ENCODE peak calls at places on chromosomes 13 and 19, in seven cellular contexts. One of them, this sample, is unnamed.

GRCh38 chr19:46218160-46218559 is 11.4 kb upstream of the IGFL1 start:
- DNase-seq in CD8-positive, alpha-beta T cell: no peak
- DNase-seq in IMR-90: peak; percentile 6
- DNase-seq in astrocyte of the spinal cord: peak; percentile 29
- DNase-seq in glutamatergic neuron: no peak
- DNase-seq in sigmoid colon: no peak
- DNase-seq in uterus: no peak
- DNase-seq in this sample: peak; percentile 36

GRCh38 chr13:39531646-39532045 is 71.3 kb downstream of the LHFPL6 start:
- DNase-seq in CD8-positive, alpha-beta T cell: no peak
- DNase-seq in IMR-90: peak; percentile 32
- DNase-seq in astrocyte of the spinal cord: no peak
- DNase-seq in glutamatergic neuron: no peak
- DNase-seq in sigmoid colon: no peak
- DNase-seq in uterus: no peak
- DNase-seq in this sample: no peak

GRCh38 chr13:99307648-99308339 is 595 bp upstream of the GPR183 start:
- DNase-seq in CD8-positive, alpha-beta T cell: no peak
- DNase-seq in IMR-90: peak; percentile 83
- DNase-seq in astrocyte of the spinal cord: peak; percentile 74
- DNase-seq in glutamatergic neuron: no peak
- DNase-seq in sigmoid colon: no peak
- DNase-seq in uterus: no peak
- DNase-seq in this sample: no peak

GRCh38 chr19:45508681-45508930 is 1.3 kb downstream of the VASP start:
- DNase-seq in CD8-positive, alpha-beta T cell: no peak
- DNase-seq in IMR-90: no peak
- DNase-seq in astrocyte of the spinal cord: no peak
- DNase-seq in glutamatergic neuron: no peak
- DNase-seq in sigmoid colon: no peak
- DNase-seq in uterus: no peak
- DNase-seq in this sample: no peak

GRCh38 chr13:26540319-26540718 is 17.2 kb upstream of the WASF3 start:
- DNase-seq in CD8-positive, alpha-beta T cell: no peak
- DNase-seq in IMR-90: no peak
- DNase-seq in astrocyte of the spinal cord: no peak
- DNase-seq in glutamatergic neuron: no peak
- DNase-seq in sigmoid colon: no peak
- DNase-seq in uterus: no peak
- DNase-seq in this sample: no peak

GRCh38 chr13:71773534-71773933 is 93.5 kb downstream of the DACH1 start:
- DNase-seq in CD8-positive, alpha-beta T cell: no peak
- DNase-seq in IMR-90: no peak
- DNase-seq in astrocyte of the spinal cord: no peak
- DNase-seq in glutamatergic neuron: no peak
- DNase-seq in sigmoid colon: no peak
- DNase-seq in uterus: no peak
- DNase-seq in this sample: no peak

GRCh38 chr13:46577656-46578589 is 25.0 kb downstream of the LRCH1 start:
- DNase-seq in CD8-positive, alpha-beta T cell: no peak
- DNase-seq in IMR-90: peak; percentile 33
- DNase-seq in astrocyte of the spinal cord: no peak
- DNase-seq in glutamatergic neuron: no peak
- DNase-seq in sigmoid colon: peak; percentile 66
- DNase-seq in uterus: no peak
- DNase-seq in this sample: no peak

GRCh38 chr13:95233026-95233635 is 68.1 kb downstream of the ABCC4 start:
- DNase-seq in CD8-positive, alpha-beta T cell: no peak
- DNase-seq in IMR-90: no peak
- DNase-seq in astrocyte of the spinal cord: no peak
- DNase-seq in glutamatergic neuron: no peak
- DNase-seq in sigmoid colon: no peak
- DNase-seq in uterus: no peak
- DNase-seq in this sample: no peak

GRCh38 chr19:21084343-21084742 is 2.3 kb downstream of the ZNF714 start:
- DNase-seq in CD8-positive, alpha-beta T cell: no peak
- DNase-seq in IMR-90: peak; percentile 79
- DNase-seq in astrocyte of the spinal cord: peak; percentile 29
- DNase-seq in glutamatergic neuron: no peak
- DNase-seq in sigmoid colon: no peak
- DNase-seq in uterus: no peak
- DNase-seq in this sample: peak; percentile 14

GRCh38 chr19:33868821-33869412 is 72.2 kb downstream of the KCTD15 start:
- DNase-seq in CD8-positive, alpha-beta T cell: no peak
- DNase-seq in IMR-90: no peak
- DNase-seq in astrocyte of the spinal cord: peak; percentile 10
- DNase-seq in glutamatergic neuron: no peak
- DNase-seq in sigmoid colon: peak; percentile 77
- DNase-seq in uterus: peak; percentile 18
- DNase-seq in this sample: no peak

GRCh38 chr19:45470147-45471081 is 2.6 kb downstream of the FOSB start:
- DNase-seq in CD8-positive, alpha-beta T cell: no peak
- DNase-seq in IMR-90: peak; percentile 67
- DNase-seq in astrocyte of the spinal cord: peak; percentile 62
- DNase-seq in glutamatergic neuron: no peak
- DNase-seq in sigmoid colon: no peak
- DNase-seq in uterus: no peak
- DNase-seq in this sample: no peak

DNA sequence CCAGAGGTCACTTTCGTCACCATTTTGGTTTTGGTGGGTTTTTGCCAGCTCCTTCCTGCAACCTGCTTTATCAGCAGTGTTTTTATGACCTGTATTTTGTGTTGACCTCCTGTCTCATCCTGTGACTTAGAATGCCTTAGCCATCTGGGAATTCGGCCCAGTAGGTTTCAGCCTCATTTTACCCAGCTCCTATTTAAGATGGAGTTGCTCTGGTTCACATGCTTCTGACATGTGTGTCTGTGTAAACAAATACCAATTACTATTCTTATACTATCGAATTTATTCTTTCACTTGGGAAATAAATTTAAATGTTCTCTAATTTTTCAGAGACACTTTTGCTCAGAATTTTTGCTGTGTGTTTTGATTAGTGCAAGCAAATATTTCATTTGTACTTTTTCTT is 1370.3 kb upstream of the MIR17HG start:
- DNase-seq in CD8-positive, alpha-beta T cell: no peak
- DNase-seq in IMR-90: no peak
- DNase-seq in astrocyte of the spinal cord: no peak
- DNase-seq in glutamatergic neuron: no peak
- DNase-seq in sigmoid colon: no peak
- DNase-seq in uterus: no peak
- DNase-seq in this sample: no peak
- TF ChIP-seq CTCF in CD8-positive, alpha-beta T cell: no peak
- TF ChIP-seq CTCF in IMR-90: no peak
- TF ChIP-seq CTCF in astrocyte of the spinal cord: no peak
- TF ChIP-seq CTCF in glutamatergic neuron: no peak
- TF ChIP-seq CTCF in sigmoid colon: no peak
- TF ChIP-seq CTCF in uterus: no peak
- TF ChIP-seq CTCF in this sample: no peak

DNA sequence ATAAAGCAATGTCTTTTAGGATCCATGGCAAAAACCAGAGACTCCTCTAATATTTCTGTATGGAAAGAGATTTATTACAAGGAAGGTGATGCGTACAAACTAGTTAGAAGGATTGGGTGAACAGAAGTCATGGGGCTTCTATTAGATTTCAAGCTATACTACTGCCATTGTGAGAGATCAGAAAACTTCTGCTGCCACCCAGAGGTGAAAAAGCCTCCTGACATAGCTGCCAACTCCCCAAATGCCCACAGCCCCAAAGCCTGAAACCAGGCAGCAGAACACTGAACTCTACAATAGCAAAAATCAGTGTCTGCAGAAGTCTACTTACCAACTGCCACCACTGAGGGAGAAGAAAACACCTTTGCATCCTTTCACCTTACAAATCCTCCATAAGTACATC is 379.0 kb upstream of the MIR17HG start:
- DNase-seq in CD8-positive, alpha-beta T cell: no peak
- DNase-seq in IMR-90: no peak
- DNase-seq in astrocyte of the spinal cord: peak; percentile 17
- DNase-seq in glutamatergic neuron: peak; percentile 68
- DNase-seq in sigmoid colon: no peak
- DNase-seq in uterus: no peak
- DNase-seq in this sample: no peak
- TF ChIP-seq CTCF in CD8-positive, alpha-beta T cell: no peak
- TF ChIP-seq CTCF in IMR-90: no peak
- TF ChIP-seq CTCF in astrocyte of the spinal cord: peak; percentile 58
- TF ChIP-seq CTCF in glutamatergic neuron: peak; percentile 45
- TF ChIP-seq CTCF in sigmoid colon: no peak
- TF ChIP-seq CTCF in uterus: no peak
- TF ChIP-seq CTCF in this sample: no peak

GRCh38 chr13:76223565-76223964 is 587.4 kb downstream of the LMO7 start:
- DNase-seq in CD8-positive, alpha-beta T cell: no peak
- DNase-seq in IMR-90: no peak
- DNase-seq in astrocyte of the spinal cord: no peak
- DNase-seq in glutamatergic neuron: no peak
- DNase-seq in sigmoid colon: no peak
- DNase-seq in uterus: no peak
- DNase-seq in this sample: no peak
- TF ChIP-seq CTCF in CD8-positive, alpha-beta T cell: no peak
- TF ChIP-seq CTCF in IMR-90: no peak
- TF ChIP-seq CTCF in astrocyte of the spinal cord: no peak
- TF ChIP-seq CTCF in glutamatergic neuron: no peak
- TF ChIP-seq CTCF in sigmoid colon: no peak
- TF ChIP-seq CTCF in uterus: no peak
- TF ChIP-seq CTCF in this sample: no peak

GRCh38 chr19:9453953-9454352 is 18.6 kb upstream of the ZNF266 start:
- DNase-seq in CD8-positive, alpha-beta T cell: no peak
- DNase-seq in IMR-90: no peak
- DNase-seq in astrocyte of the spinal cord: no peak
- DNase-seq in glutamatergic neuron: no peak
- DNase-seq in sigmoid colon: no peak
- DNase-seq in uterus: no peak
- DNase-seq in this sample: no peak

GRCh38 chr19:9461938-9462337 is 26.6 kb upstream of the ZNF266 start:
- DNase-seq in CD8-positive, alpha-beta T cell: no peak
- DNase-seq in IMR-90: no peak
- DNase-seq in astrocyte of the spinal cord: no peak
- DNase-seq in glutamatergic neuron: no peak
- DNase-seq in sigmoid colon: no peak
- DNase-seq in uterus: no peak
- DNase-seq in this sample: no peak

DNA sequence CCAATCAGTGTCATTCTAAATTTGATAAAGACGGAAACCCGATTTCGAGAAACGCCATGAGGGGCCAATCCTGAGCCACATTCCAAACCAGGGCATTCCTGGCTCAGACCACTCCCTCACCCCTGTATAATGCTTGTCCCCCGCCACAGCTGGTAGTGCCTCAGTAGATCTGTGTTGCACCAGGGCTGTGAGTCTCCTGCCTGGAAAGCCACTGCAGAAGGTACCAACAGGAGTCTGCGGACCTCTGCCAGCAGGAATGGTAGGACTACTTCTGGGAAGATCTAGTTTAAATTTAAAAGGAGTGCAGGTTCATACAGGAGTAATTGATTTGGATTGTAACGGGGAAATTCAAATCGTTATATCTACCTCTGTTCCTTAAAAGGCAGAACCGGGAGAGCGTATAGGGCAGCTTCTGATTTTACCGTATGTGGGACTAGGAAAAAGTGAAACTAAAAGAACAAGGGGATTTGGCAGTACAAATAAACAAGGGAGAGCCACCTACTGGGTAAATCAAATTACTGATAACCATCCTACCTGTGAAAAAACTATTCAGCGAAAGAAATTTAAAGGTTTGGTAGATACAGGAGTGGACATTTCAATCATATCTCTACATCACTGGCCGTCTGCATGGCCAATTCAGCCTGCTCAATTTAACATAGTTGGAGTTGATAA is 20.8 kb upstream of the ZNF266 start:
- DNase-seq in CD8-positive, alpha-beta T cell: no peak
- DNase-seq in IMR-90: no peak
- DNase-seq in astrocyte of the spinal cord: no peak
- DNase-seq in glutamatergic neuron: no peak
- DNase-seq in sigmoid colon: no peak
- DNase-seq in uterus: no peak
- DNase-seq in this sample: no peak
- TF ChIP-seq CTCF in CD8-positive, alpha-beta T cell: no peak
- TF ChIP-seq CTCF in IMR-90: no peak
- TF ChIP-seq CTCF in astrocyte of the spinal cord: no peak
- TF ChIP-seq CTCF in glutamatergic neuron: no peak
- TF ChIP-seq CTCF in sigmoid colon: no peak
- TF ChIP-seq CTCF in uterus: no peak
- TF ChIP-seq CTCF in this sample: no peak

This sample was measured in GM10248.